ENCODE peak calls at places on chromosomes 11 and 22, in five cellular contexts. J is A549, O is K562, F is GM23338, C is GM12878. H is an unnamed sample.

GRCh38 chr22:30861688-30862552 is 106.7 kb downstream of the MORC2 start:
- DNase-seq in J (no peak), O (peak), C (no peak), F (no peak), H (no peak)

GRCh38 chr22:38973289-38974169 is 8.6 kb upstream of the APOBEC3B start:
- DNase-seq in F (peak), O (peak), C (no peak), J (peak), H (peak)

GRCh38 chr11:110337570-110338193 is 41.3 kb upstream of the RDX start:
- DNase-seq in C (no peak), O (no peak), J (no peak), F (peak), H (no peak)

GRCh38 chr11:132035228-132035627 is 664.8 kb downstream of the NTM start:
- DNase-seq in F (no peak), C (no peak), O (no peak), J (no peak), H (no peak)

GRCh38 chr11:111406091-111406490 is 27.0 kb upstream of the POU2AF1 start:
- DNase-seq in O (no peak), C (no peak), F (no peak), J (no peak), H (no peak)

GRCh38 chr11:6251120-6251733 is 8.4 kb upstream of the CCKBR start:
- DNase-seq in C (no peak), O (peak), J (peak), F (peak), H (peak)

GRCh38 chr11:36165638-36166389 is 123.4 kb downstream of the COMMD9 start:
- DNase-seq in O (no peak), J (no peak), C (no peak), F (no peak), H (no peak)

GRCh38 chr22:48605125-48605524 is 1222.5 kb downstream of the BRD1 start:
- DNase-seq in C (no peak), J (no peak), F (no peak), O (no peak), H (no peak)

GRCh38 chr11:18617688-18618340 is 16.3 kb downstream of the SPTY2D1 start:
- DNase-seq in F (no peak), C (peak), O (no peak), J (no peak), H (no peak)

GRCh38 chr11:57679396-57679795 is 11.5 kb downstream of the ZDHHC5 start:
- DNase-seq in O (no peak), C (no peak), J (no peak), F (no peak), H (no peak)

GRCh38 chr11:18191376-18191775 is 18.7 kb downstream of the MRGPRX4 start:
- DNase-seq in C (no peak), F (no peak), O (no peak), J (no peak), H (no peak)

GRCh38 chr11:34327804-34328631 is 29.8 kb downstream of the ABTB2 start:
- DNase-seq in O (no peak), J (no peak), F (no peak), C (no peak), H (no peak)

GRCh38 chr11:12241401-12241800 is 131.0 kb downstream of the MICAL2 start:
- DNase-seq in C (no peak), F (no peak), J (no peak), O (no peak), H (no peak)

GRCh38 chr11:68036717-68037239 is 2.0 kb upstream of the TCIRG1 start:
- DNase-seq in C (no peak), F (no peak), J (no peak), O (no peak), H (no peak)

GRCh38 chr11:22459053-22459452 is 120.9 kb downstream of the SLC17A6 start:
- DNase-seq in C (no peak), O (no peak), F (no peak), J (no peak), H (no peak)

GRCh38 chr22:50010676-50011446 is 1.7 kb downstream of the IL17REL start:
- DNase-seq in C (no peak), J (no peak), O (peak), F (no peak), H (no peak)

GRCh38 chr11:2724653-2725366 is 25.0 kb upstream of the KCNQ1OT1 start:
- DNase-seq in J (no peak), O (no peak), C (no peak), F (no peak), H (no peak)

GRCh38 chr11:101126551-101127347 is 2.9 kb downstream of the PGR start:
- DNase-seq in F (peak), J (no peak), O (peak), C (no peak), H (no peak)

GRCh38 chr11:64663656-64664055 is 59.3 kb downstream of the NRXN2 start:
- DNase-seq in J (no peak), O (no peak), C (no peak), F (no peak), H (no peak)

GRCh38 chr11:17883946-17884345 is 128.9 kb downstream of the SERGEF start:
- DNase-seq in C (no peak), O (no peak), F (peak), J (no peak), H (no peak)

GRCh38 chr11:2209900-2210321 is 38.3 kb upstream of the TH start:
- DNase-seq in F (no peak), C (no peak), J (no peak), O (no peak), H (no peak)

GRCh38 chr11:68038718-68039525 is at the start of gene TCIRG1:
- DNase-seq in O (peak), F (peak), C (peak), J (peak), H (peak)

GRCh38 chr11:3200388-3201111 is 18.1 kb downstream of the MRGPRG start:
- DNase-seq in F (no peak), O (no peak), J (no peak), C (no peak), H (no peak)

GRCh38 chr22:49327411-49327810 is 500.3 kb downstream of the BRD1 start:
- DNase-seq in F (no peak), C (no peak), J (no peak), O (no peak), H (no peak)

GRCh38 chr11:71147331-71147730 is 105.0 kb downstream of the SHANK2 start:
- DNase-seq in F (no peak), O (no peak), J (no peak), C (no peak), H (no peak)

GRCh38 chr11:32081129-32081641 is 9.7 kb upstream of the RCN1 start:
- DNase-seq in J (peak), O (no peak), C (no peak), F (no peak), H (peak)

GRCh38 chr11:114399903-114400221 is 449 bp downstream of the C11orf71 start:
- DNase-seq in F (peak), O (no peak), C (peak), J (no peak), H (peak)

GRCh38 chr22:28594784-28595324 is 84.8 kb downstream of the TTC28 start:
- DNase-seq in J (peak), C (no peak), O (peak), F (peak), H (peak)

GRCh38 chr11:74592063-74592440 is 330 bp upstream of the POLD3 start:
- DNase-seq in C (no peak), J (no peak), F (no peak), O (no peak), H (no peak)

GRCh38 chr11:61836193-61836592 is 8.1 kb downstream of the FADS2 start:
- DNase-seq in O (no peak), J (no peak), C (no peak), F (no peak), H (no peak)

GRCh38 chr22:49997932-49998717 is 14.4 kb downstream of the IL17REL start:
- DNase-seq in O (no peak), C (no peak), J (no peak), F (no peak), H (no peak)

GRCh38 chr11:78380615-78381029 is 37.0 kb downstream of the GAB2 start:
- DNase-seq in F (no peak), O (no peak), C (no peak), J (no peak), H (no peak)

GRCh38 chr11:14519692-14520085 is 497 bp downstream of the PSMA1 start:
- DNase-seq in O (no peak), F (no peak), C (peak), J (no peak), H (no peak)

GRCh38 chr11:74538680-74539079 is 45.2 kb upstream of the LIPT2 start:
- DNase-seq in O (no peak), F (no peak), C (no peak), J (no peak), H (no peak)

GRCh38 chr11:34458566-34458965 is 19.8 kb downstream of the CAT start:
- DNase-seq in J (no peak), C (no peak), O (no peak), F (no peak), H (no peak)

GRCh38 chr11:15873501-15873900 is 482.8 kb downstream of the SOX6 start:
- DNase-seq in O (no peak), C (no peak), F (no peak), J (no peak), H (no peak)

GRCh38 chr22:24989541-24989951 is 37.0 kb downstream of the KIAA1671 start:
- DNase-seq in J (no peak), O (no peak), F (no peak), C (no peak), H (no peak)

GRCh38 chr11:75170463-75171201 is 19.7 kb downstream of the SLCO2B1 start:
- DNase-seq in C (no peak), F (no peak), O (peak), J (no peak), H (no peak)

GRCh38 chr22:49649166-49649565 is 178.5 kb downstream of the BRD1 start:
- DNase-seq in J (no peak), F (no peak), C (no peak), O (no peak), H (no peak)

DNA sequence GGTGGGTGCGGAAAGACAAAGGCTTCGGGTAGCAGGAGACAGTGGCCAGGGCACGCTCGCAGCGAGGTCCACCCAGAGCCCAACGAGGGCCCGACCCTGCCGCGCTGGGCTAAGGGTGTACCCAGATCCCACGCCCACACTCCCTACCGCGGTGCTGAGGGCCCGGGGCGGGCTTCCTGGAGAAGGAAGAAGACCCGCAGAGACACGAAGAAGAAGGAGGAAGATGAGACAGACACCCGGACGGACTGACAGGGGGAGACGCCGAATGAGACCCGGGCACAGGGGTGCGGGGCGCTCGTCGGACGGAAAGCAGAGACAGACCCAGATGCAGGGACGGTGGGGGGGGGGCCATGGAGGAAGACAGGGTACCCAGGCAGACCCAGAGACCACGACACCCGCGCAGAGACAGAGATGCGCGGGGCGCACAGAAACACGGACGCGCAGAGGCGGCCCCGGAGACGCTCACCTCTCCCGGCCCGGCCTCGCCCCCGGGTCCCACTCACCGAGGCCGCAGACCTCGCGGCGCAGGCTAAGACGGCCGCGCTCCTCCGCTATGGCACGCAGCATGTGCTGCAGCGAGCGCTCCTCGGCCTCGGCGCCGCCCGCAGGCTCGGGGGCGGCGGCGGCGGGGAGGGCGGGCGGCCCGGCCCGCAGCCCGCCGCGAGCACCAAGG is 421 bp downstream of the KIAA0930 start:
- DNase-seq in J (no peak), O (no peak), C (no peak), F (peak), H (no peak)
- TF ChIP-seq JUNB in J (no peak), O (no peak), C (no peak), F (no peak), H (no peak)

GRCh38 chr22:47168900-47169800 is 406.7 kb downstream of the TBC1D22A start:
- DNase-seq in C (no peak), O (no peak), F (peak), J (peak), H (peak)
- TF ChIP-seq JUNB in C (no peak), O (no peak), F (no peak), J (no peak), H (no peak)

DNA sequence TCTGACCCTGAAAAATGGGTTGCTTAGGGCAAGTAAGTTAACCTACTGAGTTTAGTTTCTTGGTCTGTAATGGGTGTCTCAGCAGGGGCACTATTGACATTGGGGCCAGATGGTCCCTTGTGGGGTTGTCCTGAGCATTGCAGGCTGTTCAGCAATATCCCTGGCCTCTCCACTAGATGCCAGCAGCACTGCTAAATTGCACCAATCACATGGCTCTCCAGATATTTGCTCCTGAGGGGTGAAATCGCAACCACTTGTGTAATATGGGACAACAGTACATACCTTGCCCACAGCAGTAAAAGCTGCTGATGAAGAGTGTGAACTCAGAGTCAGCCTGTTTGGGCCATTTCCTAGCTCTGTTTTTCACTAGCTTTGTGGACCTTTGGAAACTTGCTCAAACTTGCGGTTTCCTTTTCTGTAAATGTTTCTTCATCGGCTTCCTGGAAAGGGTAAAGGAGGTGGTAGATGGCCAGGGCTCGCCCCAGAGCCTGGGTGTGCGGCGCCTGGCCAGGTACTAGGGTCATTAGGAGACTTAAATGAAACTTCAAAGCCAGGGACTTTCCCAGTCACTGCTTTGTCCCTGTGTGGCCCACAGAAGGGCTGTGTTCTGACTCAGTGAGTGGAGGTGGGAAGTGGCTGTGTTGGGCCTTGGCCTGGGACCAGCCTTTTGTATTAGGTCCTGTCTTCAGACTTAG is 13.0 kb downstream of the NCF4 start:
- DNase-seq in O (peak), F (peak), J (peak), C (peak), H (peak)
- TF ChIP-seq JUNB in O (no peak), F (no peak), J (no peak), C (peak), H (no peak)

DNA sequence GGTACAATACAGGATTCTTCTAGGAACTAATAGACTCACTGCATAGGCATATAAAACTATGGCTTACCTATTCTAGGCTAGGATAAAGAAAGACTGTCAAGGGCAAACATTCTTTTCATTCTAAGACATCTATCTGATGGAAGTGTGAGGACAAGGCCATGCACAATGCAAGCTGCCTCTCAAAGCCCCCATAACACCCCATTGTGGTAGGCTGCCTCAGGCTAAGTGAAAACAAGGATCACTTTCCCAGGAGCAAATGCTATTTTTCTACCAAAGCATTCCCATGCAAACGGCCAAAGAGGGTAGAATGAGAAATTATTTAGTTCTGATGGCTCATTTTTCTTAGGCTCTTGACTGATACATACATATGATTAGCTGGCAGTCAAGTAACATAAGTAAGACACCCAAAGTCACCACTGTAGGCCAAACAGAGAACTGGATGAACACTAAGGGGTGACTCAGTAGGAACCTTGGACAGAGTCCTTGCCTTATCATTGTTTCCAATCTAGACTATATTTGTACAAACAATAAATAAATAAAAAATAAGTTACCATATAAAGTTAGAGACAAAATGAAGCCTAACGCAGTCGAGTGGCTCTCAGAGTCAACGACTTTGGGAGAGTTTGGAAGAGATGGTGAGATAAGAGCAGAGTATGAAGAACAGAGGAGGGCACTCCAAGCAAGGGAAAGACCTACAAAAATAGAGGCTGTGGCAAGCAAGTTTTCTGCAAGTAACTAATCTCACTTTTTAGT is 303.6 kb downstream of the SBF2 start:
- DNase-seq in C (no peak), O (no peak), J (peak), F (peak), H (peak)
- TF ChIP-seq JUNB in C (no peak), O (no peak), J (no peak), F (no peak), H (no peak)

GRCh38 chr11:95231881-95232605 is 1.0 kb upstream of the SESN3 start:
- DNase-seq in C (no peak), J (no peak), O (no peak), F (peak), H (no peak)
- TF ChIP-seq JUNB in C (no peak), J (no peak), O (no peak), F (no peak), H (no peak)

H was measured in HepG2.